ENCODE peak calls at places on chromosomes 2 and 18, in eight cellular contexts. One of them, this sample, is unnamed. For H3K36me3, the result is how much of the 10 kb centered on the place peaks cover.

GRCh38 chr2:31138037-31138962 is at the start of gene GALNT14:
- DNase-seq in lower lobe of right lung: peak
- DNase-seq in HCT116: no peak
- DNase-seq in cardiac muscle cell: peak
- DNase-seq in adipocyte: peak
- DNase-seq in HepG2: no peak
- DNase-seq in kidney: peak
- DNase-seq in HAP-1: no peak
- DNase-seq in this sample: no peak

GRCh38 chr2:150681120-150681796 is 193.8 kb upstream of the RND3 start:
- DNase-seq in lower lobe of right lung: no peak
- DNase-seq in HCT116: no peak
- DNase-seq in cardiac muscle cell: peak
- DNase-seq in adipocyte: peak
- DNase-seq in HepG2: no peak
- DNase-seq in kidney: no peak
- DNase-seq in HAP-1: no peak
- DNase-seq in this sample: no peak

GRCh38 chr2:12957251-12957650 is 240.5 kb downstream of the TRIB2 start:
- DNase-seq in lower lobe of right lung: no peak
- DNase-seq in HCT116: no peak
- DNase-seq in cardiac muscle cell: no peak
- DNase-seq in adipocyte: no peak
- DNase-seq in HepG2: no peak
- DNase-seq in kidney: no peak
- DNase-seq in HAP-1: no peak
- DNase-seq in this sample: no peak

GRCh38 chr2:112183327-112184025 is 45.3 kb downstream of the FBLN7 start:
- DNase-seq in lower lobe of right lung: no peak
- DNase-seq in HCT116: no peak
- DNase-seq in cardiac muscle cell: no peak
- DNase-seq in adipocyte: no peak
- DNase-seq in HepG2: no peak
- DNase-seq in kidney: no peak
- DNase-seq in HAP-1: no peak
- DNase-seq in this sample: no peak

GRCh38 chr2:43611987-43612894 is 16.4 kb upstream of the THADA start:
- DNase-seq in lower lobe of right lung: no peak
- DNase-seq in HCT116: peak
- DNase-seq in cardiac muscle cell: peak
- DNase-seq in adipocyte: peak
- DNase-seq in HepG2: peak
- DNase-seq in kidney: no peak
- DNase-seq in HAP-1: peak
- DNase-seq in this sample: peak

GRCh38 chr2:10981461-10981860 is 69.7 kb downstream of the KCNF1 start:
- DNase-seq in lower lobe of right lung: no peak
- DNase-seq in HCT116: no peak
- DNase-seq in cardiac muscle cell: no peak
- DNase-seq in adipocyte: no peak
- DNase-seq in HepG2: no peak
- DNase-seq in kidney: no peak
- DNase-seq in HAP-1: no peak
- DNase-seq in this sample: no peak

GRCh38 chr2:117851969-117852368 is 37.5 kb downstream of the DDX18 start:
- DNase-seq in lower lobe of right lung: no peak
- DNase-seq in HCT116: no peak
- DNase-seq in cardiac muscle cell: no peak
- DNase-seq in adipocyte: no peak
- DNase-seq in HepG2: no peak
- DNase-seq in kidney: no peak
- DNase-seq in HAP-1: no peak
- DNase-seq in this sample: no peak

GRCh38 chr2:201406077-201406662 is 45.1 kb downstream of the TRAK2 start:
- DNase-seq in lower lobe of right lung: no peak
- DNase-seq in HCT116: no peak
- DNase-seq in cardiac muscle cell: peak
- DNase-seq in adipocyte: peak
- DNase-seq in HepG2: peak
- DNase-seq in kidney: no peak
- DNase-seq in HAP-1: peak
- DNase-seq in this sample: peak

GRCh38 chr18:53458944-53459580 is 765.4 kb downstream of the MBD2 start:
- DNase-seq in lower lobe of right lung: no peak
- DNase-seq in HCT116: no peak
- DNase-seq in cardiac muscle cell: peak
- DNase-seq in adipocyte: peak
- DNase-seq in HepG2: no peak
- DNase-seq in kidney: no peak
- DNase-seq in HAP-1: no peak
- DNase-seq in this sample: peak

GRCh38 chr2:137957033-137957432 is 7.2 kb upstream of the HNMT start:
- DNase-seq in lower lobe of right lung: no peak
- DNase-seq in HCT116: no peak
- DNase-seq in cardiac muscle cell: peak
- DNase-seq in adipocyte: peak
- DNase-seq in HepG2: peak
- DNase-seq in kidney: no peak
- DNase-seq in HAP-1: no peak
- DNase-seq in this sample: no peak

GRCh38 chr2:105888625-105889024 is 143.9 kb downstream of the NCK2 start:
- DNase-seq in lower lobe of right lung: no peak
- DNase-seq in HCT116: peak
- DNase-seq in cardiac muscle cell: no peak
- DNase-seq in adipocyte: no peak
- DNase-seq in HepG2: peak
- DNase-seq in kidney: no peak
- DNase-seq in HAP-1: no peak
- DNase-seq in this sample: no peak

GRCh38 chr2:68203587-68203986 is 45.9 kb downstream of the PNO1 start:
- DNase-seq in lower lobe of right lung: no peak
- DNase-seq in HCT116: no peak
- DNase-seq in cardiac muscle cell: no peak
- DNase-seq in adipocyte: no peak
- DNase-seq in HepG2: no peak
- DNase-seq in kidney: no peak
- DNase-seq in HAP-1: no peak
- DNase-seq in this sample: no peak
- H3K4me3 ChIP-seq in lower lobe of right lung: no peak
- H3K4me3 ChIP-seq in HCT116: no peak
- H3K4me3 ChIP-seq in cardiac muscle cell: no peak
- H3K4me3 ChIP-seq in adipocyte: no peak
- H3K4me3 ChIP-seq in HepG2: no peak
- H3K4me3 ChIP-seq in kidney: no peak
- H3K4me3 ChIP-seq in HAP-1: no peak
- H3K4me3 ChIP-seq in this sample: no peak

DNA sequence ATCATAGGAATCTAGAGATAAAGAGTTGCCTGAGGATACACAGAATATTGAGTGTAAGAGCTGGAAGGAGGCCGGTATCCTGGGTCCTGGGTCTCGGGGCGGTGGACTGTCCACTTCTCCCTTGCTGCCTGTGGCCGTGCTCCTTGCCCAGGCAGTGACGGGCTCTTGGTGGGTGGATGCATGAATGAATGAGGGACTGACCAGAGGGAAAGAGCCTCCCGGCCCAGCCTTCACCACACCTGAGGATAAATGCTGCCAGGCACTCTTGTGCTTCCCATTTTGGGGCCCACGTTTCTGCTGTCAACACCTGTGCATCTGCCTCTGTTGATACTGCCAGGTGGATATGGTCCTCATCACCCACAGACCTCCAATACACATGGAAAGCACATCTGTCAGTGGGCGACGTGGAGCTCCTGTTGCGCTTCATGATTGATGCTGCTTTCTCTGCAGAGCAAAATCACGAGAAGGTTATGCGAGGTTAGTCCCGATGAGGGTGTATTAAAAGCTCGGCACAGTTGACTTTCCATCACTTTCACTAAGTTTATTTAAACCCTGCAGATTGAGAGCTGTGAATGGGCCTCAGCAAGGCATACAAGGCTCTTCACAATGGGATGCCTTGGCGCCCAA is 211.4 kb downstream of the LDLRAD4 start:
- DNase-seq in lower lobe of right lung: no peak
- DNase-seq in HCT116: no peak
- DNase-seq in cardiac muscle cell: no peak
- DNase-seq in adipocyte: no peak
- DNase-seq in HepG2: no peak
- DNase-seq in kidney: no peak
- DNase-seq in HAP-1: no peak
- DNase-seq in this sample: no peak
- H3K36me3 ChIP-seq in lower lobe of right lung: under half
- H3K36me3 ChIP-seq in HCT116: under half
- H3K36me3 ChIP-seq in cardiac muscle cell: under half
- H3K36me3 ChIP-seq in adipocyte: under half
- H3K36me3 ChIP-seq in HepG2: under half
- H3K36me3 ChIP-seq in kidney: under half
- H3K36me3 ChIP-seq in HAP-1: under half
- H3K36me3 ChIP-seq in this sample: under half

GRCh38 chr2:20451346-20451745 is 4.5 kb downstream of the RHOB start:
- DNase-seq in lower lobe of right lung: no peak
- DNase-seq in HCT116: no peak
- DNase-seq in cardiac muscle cell: peak
- DNase-seq in adipocyte: peak
- DNase-seq in HepG2: no peak
- DNase-seq in kidney: no peak
- DNase-seq in HAP-1: no peak
- DNase-seq in this sample: no peak
- H3K4me3 ChIP-seq in lower lobe of right lung: no peak
- H3K4me3 ChIP-seq in HCT116: no peak
- H3K4me3 ChIP-seq in cardiac muscle cell: no peak
- H3K4me3 ChIP-seq in adipocyte: no peak
- H3K4me3 ChIP-seq in HepG2: no peak
- H3K4me3 ChIP-seq in kidney: no peak
- H3K4me3 ChIP-seq in HAP-1: no peak
- H3K4me3 ChIP-seq in this sample: peak

DNA sequence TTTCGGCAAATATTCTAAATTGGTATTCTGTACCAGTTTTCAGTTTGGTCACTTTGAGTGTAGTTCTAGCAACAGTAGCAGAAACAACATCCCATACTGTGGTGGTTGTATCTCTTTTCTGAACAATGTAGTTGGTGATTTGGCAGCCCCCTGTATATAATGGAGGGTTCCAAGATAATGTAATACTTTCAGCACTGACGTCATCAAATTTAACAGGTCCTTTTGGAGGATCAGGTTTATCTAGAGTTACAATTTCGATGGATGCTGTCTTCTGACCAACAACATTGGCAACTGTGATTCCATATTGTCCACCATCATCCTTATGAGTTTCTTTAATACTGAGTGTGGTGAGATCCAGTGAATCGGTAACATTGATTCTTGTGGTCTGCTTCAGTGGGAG is 88.0 kb downstream of the PLEKHA3 start:
- DNase-seq in lower lobe of right lung: no peak
- DNase-seq in HCT116: no peak
- DNase-seq in cardiac muscle cell: no peak
- DNase-seq in adipocyte: no peak
- DNase-seq in HepG2: no peak
- DNase-seq in kidney: no peak
- DNase-seq in HAP-1: no peak
- DNase-seq in this sample: no peak
- H3K36me3 ChIP-seq in lower lobe of right lung: under half
- H3K36me3 ChIP-seq in HCT116: under half
- H3K36me3 ChIP-seq in cardiac muscle cell: half or more
- H3K36me3 ChIP-seq in adipocyte: under half
- H3K36me3 ChIP-seq in HepG2: under half
- H3K36me3 ChIP-seq in kidney: under half
- H3K36me3 ChIP-seq in HAP-1: under half
- H3K36me3 ChIP-seq in this sample: under half

DNA sequence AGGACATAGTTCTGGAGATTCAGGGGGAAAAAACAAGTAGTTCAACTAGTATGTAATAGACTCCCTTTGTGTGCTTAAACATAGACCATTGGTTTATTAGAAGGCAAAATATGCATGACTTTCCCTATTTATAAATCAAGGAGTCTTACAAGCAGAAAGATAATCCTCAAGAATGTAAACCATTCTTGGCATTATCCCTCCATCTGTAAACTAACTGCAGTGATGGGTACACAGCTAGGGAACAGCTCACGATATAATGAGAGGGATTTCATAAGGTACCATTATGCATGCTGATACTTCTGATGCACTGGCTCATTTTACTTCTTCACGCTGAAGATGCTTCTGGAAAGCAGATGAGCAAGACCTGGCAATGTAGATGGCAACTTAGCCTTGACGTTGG is 878 bp downstream of the FBXO15 start:
- DNase-seq in lower lobe of right lung: no peak
- DNase-seq in HCT116: no peak
- DNase-seq in cardiac muscle cell: no peak
- DNase-seq in adipocyte: peak
- DNase-seq in HepG2: no peak
- DNase-seq in kidney: no peak
- DNase-seq in HAP-1: no peak
- DNase-seq in this sample: no peak
- H3K4me3 ChIP-seq in lower lobe of right lung: peak
- H3K4me3 ChIP-seq in HCT116: peak
- H3K4me3 ChIP-seq in cardiac muscle cell: peak
- H3K4me3 ChIP-seq in adipocyte: peak
- H3K4me3 ChIP-seq in HepG2: peak
- H3K4me3 ChIP-seq in kidney: peak
- H3K4me3 ChIP-seq in HAP-1: no peak
- H3K4me3 ChIP-seq in this sample: peak

GRCh38 chr18:76878426-76878825 is 56.1 kb downstream of the ZNF236 start:
- DNase-seq in lower lobe of right lung: no peak
- DNase-seq in HCT116: no peak
- DNase-seq in cardiac muscle cell: no peak
- DNase-seq in adipocyte: no peak
- DNase-seq in HepG2: no peak
- DNase-seq in kidney: no peak
- DNase-seq in HAP-1: no peak
- DNase-seq in this sample: no peak
- H3K36me3 ChIP-seq in lower lobe of right lung: half or more
- H3K36me3 ChIP-seq in HCT116: under half
- H3K36me3 ChIP-seq in cardiac muscle cell: under half
- H3K36me3 ChIP-seq in adipocyte: under half
- H3K36me3 ChIP-seq in HepG2: under half
- H3K36me3 ChIP-seq in kidney: under half
- H3K36me3 ChIP-seq in HAP-1: under half
- H3K36me3 ChIP-seq in this sample: under half

GRCh38 chr2:171411214-171411613 is 22.6 kb downstream of the METTL8 start:
- DNase-seq in lower lobe of right lung: no peak
- DNase-seq in HCT116: no peak
- DNase-seq in cardiac muscle cell: no peak
- DNase-seq in adipocyte: no peak
- DNase-seq in HepG2: no peak
- DNase-seq in kidney: no peak
- DNase-seq in HAP-1: no peak
- DNase-seq in this sample: no peak

GRCh38 chr2:171410101-171410500 is 23.7 kb downstream of the METTL8 start:
- DNase-seq in lower lobe of right lung: no peak
- DNase-seq in HCT116: no peak
- DNase-seq in cardiac muscle cell: no peak
- DNase-seq in adipocyte: peak
- DNase-seq in HepG2: no peak
- DNase-seq in kidney: no peak
- DNase-seq in HAP-1: peak
- DNase-seq in this sample: peak

GRCh38 chr2:171407030-171407707 is 26.6 kb downstream of the METTL8 start:
- DNase-seq in lower lobe of right lung: no peak
- DNase-seq in HCT116: no peak
- DNase-seq in cardiac muscle cell: no peak
- DNase-seq in adipocyte: no peak
- DNase-seq in HepG2: no peak
- DNase-seq in kidney: no peak
- DNase-seq in HAP-1: no peak
- DNase-seq in this sample: no peak

GRCh38 chr2:171410624-171411023 is 23.2 kb downstream of the METTL8 start:
- DNase-seq in lower lobe of right lung: no peak
- DNase-seq in HCT116: no peak
- DNase-seq in cardiac muscle cell: no peak
- DNase-seq in adipocyte: peak
- DNase-seq in HepG2: no peak
- DNase-seq in kidney: no peak
- DNase-seq in HAP-1: peak
- DNase-seq in this sample: no peak

GRCh38 chr2:171409436-171409971 is 24.3 kb downstream of the METTL8 start:
- DNase-seq in lower lobe of right lung: no peak
- DNase-seq in HCT116: no peak
- DNase-seq in cardiac muscle cell: no peak
- DNase-seq in adipocyte: peak
- DNase-seq in HepG2: no peak
- DNase-seq in kidney: no peak
- DNase-seq in HAP-1: peak
- DNase-seq in this sample: no peak
- H3K4me3 ChIP-seq in lower lobe of right lung: no peak
- H3K4me3 ChIP-seq in HCT116: no peak
- H3K4me3 ChIP-seq in cardiac muscle cell: no peak
- H3K4me3 ChIP-seq in adipocyte: peak
- H3K4me3 ChIP-seq in HepG2: no peak
- H3K4me3 ChIP-seq in kidney: peak
- H3K4me3 ChIP-seq in HAP-1: peak
- H3K4me3 ChIP-seq in this sample: peak

This sample was measured in SK-N-MC.